ENCODE peak calls at places on chromosome 6, in five cellular contexts. N is AML-193, D is chondrocyte, I is NCI-H460, T is NCI-H1694 treated with DMSO at 0.1 percent for 48 hours. A is an unnamed sample.

GRCh38 chr6:72699142-72699541 is 77.3 kb downstream of the KCNQ5 start:
- DNase-seq in D (no peak), T (no peak), N (no peak), I (no peak), A (no peak)

GRCh38 chr6:55405474-55406220 is 78.4 kb downstream of the GFRAL start:
- DNase-seq in N (no peak), D (no peak), I (no peak), T (no peak), A (no peak)

GRCh38 chr6:5787054-5787720 is 219.5 kb downstream of the NRN1 start:
- DNase-seq in T (no peak), I (no peak), D (no peak), N (no peak), A (no peak)

GRCh38 chr6:20426177-20427082 is 24.8 kb downstream of the E2F3 start:
- DNase-seq in D (no peak), I (no peak), T (no peak), N (no peak), A (no peak)

GRCh38 chr6:101803146-101803545 is 409.6 kb downstream of the GRIK2 start:
- DNase-seq in I (no peak), D (no peak), T (no peak), N (no peak), A (no peak)

GRCh38 chr6:26033132-26033941 is 53.9 kb upstream of the HFE start:
- DNase-seq in D (no peak), N (peak), I (peak), T (no peak), A (peak)

GRCh38 chr6:108156180-108156937 is 9.5 kb upstream of the NR2E1 start:
- DNase-seq in T (no peak), N (no peak), I (no peak), D (no peak), A (no peak)

GRCh38 chr6:13573669-13574110 is 711 bp upstream of the SIRT5 start:
- DNase-seq in D (no peak), I (peak), N (peak), T (no peak), A (peak)

GRCh38 chr6:129493396-129493902 is 216.5 kb downstream of the ARHGAP18 start:
- DNase-seq in D (no peak), N (no peak), I (no peak), T (no peak), A (no peak)

GRCh38 chr6:160992323-160993314 is 1.1 kb downstream of the MAP3K4 start:
- DNase-seq in N (peak), I (peak), D (no peak), T (peak), A (peak)

GRCh38 chr6:166664135-166664534 is 37.1 kb upstream of the RPS6KA2 start:
- DNase-seq in N (no peak), T (no peak), D (no peak), I (no peak), A (no peak)

GRCh38 chr6:14728396-14729024 is 517.4 kb upstream of the JARID2 start:
- DNase-seq in I (no peak), N (peak), T (no peak), D (no peak), A (peak)

GRCh38 chr6:75480425-75480824 is 13.2 kb downstream of the FILIP1 start:
- DNase-seq in N (no peak), T (no peak), I (no peak), D (no peak), A (no peak)

GRCh38 chr6:92779758-92780157 is 639.6 kb downstream of the EPHA7 start:
- DNase-seq in D (no peak), T (peak), I (no peak), N (no peak), A (no peak)

GRCh38 chr6:135568366-135568765 is 70.8 kb upstream of the AHI1 start:
- DNase-seq in I (peak), D (no peak), T (no peak), N (no peak), A (peak)

GRCh38 chr6:41939848-41940758 is 1.5 kb downstream of the CCND3 start:
- DNase-seq in T (no peak), I (no peak), N (no peak), D (no peak), A (peak)

GRCh38 chr6:96626749-96627353 is 63.9 kb downstream of the FHL5 start:
- DNase-seq in N (peak), D (no peak), T (peak), I (peak), A (peak)

GRCh38 chr6:4647414-4648365 is 128.5 kb upstream of the CDYL start:
- DNase-seq in I (peak), N (no peak), D (no peak), T (no peak), A (peak)

GRCh38 chr6:31383149-31383548 is 20.2 kb upstream of the MICA start:
- DNase-seq in N (peak), T (no peak), I (no peak), D (no peak), A (no peak)

GRCh38 chr6:164195605-164196004 is 781.1 kb downstream of the QKI start:
- DNase-seq in I (no peak), T (no peak), D (no peak), N (no peak), A (no peak)

GRCh38 chr6:47376930-47377329 is 67.2 kb upstream of the TNFRSF21 start:
- DNase-seq in D (no peak), T (no peak), I (no peak), N (no peak), A (no peak)

GRCh38 chr6:707576-708236 is 14.8 kb upstream of the EXOC2 start:
- DNase-seq in D (no peak), N (no peak), I (no peak), T (no peak), A (no peak)

GRCh38 chr6:27053738-27054137 is 193.8 kb upstream of the PRSS16 start:
- DNase-seq in N (no peak), T (no peak), I (no peak), D (no peak), A (no peak)

GRCh38 chr6:136037246-136037884 is 185.9 kb downstream of the PDE7B start:
- DNase-seq in I (no peak), D (no peak), N (no peak), T (no peak), A (no peak)

GRCh38 chr6:62150048-62150663 is 135.9 kb downstream of the KHDRBS2 start:
- DNase-seq in N (peak), T (peak), I (peak), D (no peak), A (peak)

GRCh38 chr6:133170602-133171001 is 70.6 kb upstream of the EYA4 start:
- DNase-seq in T (no peak), D (no peak), I (no peak), N (no peak), A (no peak)

GRCh38 chr6:2396856-2397640 is 151.6 kb upstream of the GMDS start:
- DNase-seq in I (peak), D (no peak), T (no peak), N (no peak), A (no peak)

GRCh38 chr6:16179970-16180431 is 51.1 kb downstream of the MYLIP start:
- DNase-seq in D (no peak), I (no peak), T (no peak), N (no peak), A (peak)

GRCh38 chr6:166935353-166935752 is 21.0 kb downstream of the RNASET2 start:
- DNase-seq in D (no peak), I (no peak), T (no peak), N (no peak), A (no peak)

GRCh38 chr6:163354779-163355431 is 59.6 kb upstream of the QKI start:
- DNase-seq in D (no peak), N (no peak), T (no peak), I (no peak), A (peak)

GRCh38 chr6:104614394-104614793 is 245.3 kb downstream of the HACE1 start:
- DNase-seq in D (no peak), N (no peak), T (no peak), I (no peak), A (no peak)

GRCh38 chr6:169250660-169251059 is 3.0 kb downstream of the THBS2 start:
- DNase-seq in T (no peak), I (no peak), D (no peak), N (no peak), A (no peak)

GRCh38 chr6:108945686-108946158 is 97.5 kb downstream of the ARMC2 start:
- DNase-seq in T (peak), N (no peak), D (no peak), I (no peak), A (no peak)

GRCh38 chr6:17580518-17581048 is 19.5 kb upstream of the FAM8A1 start:
- DNase-seq in T (no peak), D (no peak), N (no peak), I (no peak), A (no peak)

GRCh38 chr6:37809144-37809543 is 10.4 kb upstream of the ZFAND3 start:
- DNase-seq in N (no peak), T (peak), D (no peak), I (no peak), A (no peak)

GRCh38 chr6:111558690-111559192 is 46.9 kb downstream of the TRAF3IP2 start:
- DNase-seq in N (no peak), I (no peak), D (no peak), T (no peak), A (no peak)

A was measured in KBM-7.